ENCODE peak calls at places on chromosome 1, in ten cellular contexts. J is stimulated activated CD8-positive, alpha-beta memory T cell treated with anti-CD3 and anti-CD28 coated beads, Interleukin-4, amount 100 ng/mL, for 1 hour; I is Caco-2; D is germinal center; O is midbrain; E is stimulated activated CD4-positive, alpha-beta T cell treated with anti-CD3 and anti-CD28 coated beads, Interleukin-4, amount 100 ng/mL, for 4 hours; Y is SK-MEL-5; N is NCI-H1105 treated with DMSO at 0.1 percent for 48 hours; R is T-helper 2 cell; P is mesenteric fat pad. K is an unnamed sample.

GRCh38 chr1:15153184-15153841 is at the start of gene TMEM51:
- DNase-seq in J (no peak), I (peak; percentile 74), D (no peak), O (no peak), E (no peak), Y (peak; percentile 65), N (peak; percentile 75), R (peak; percentile 12), P (peak; percentile 91), K (peak; percentile 85)

GRCh38 chr1:156276966-156277381 is 5.7 kb downstream of the SMG5 start:
- DNase-seq in J (no peak), I (peak; percentile 59), D (no peak), O (no peak), E (no peak), Y (no peak), N (no peak), R (no peak), P (no peak), K (no peak)

GRCh38 chr1:169312084-169312954 is 55.3 kb downstream of the NME7 start:
- DNase-seq in J (peak; percentile 12), I (no peak), D (no peak), O (no peak), E (peak; percentile 32), Y (peak; percentile 80), N (no peak), R (peak; percentile 95), P (no peak), K (no peak)

GRCh38 chr1:7646981-7647901 is 123.9 kb upstream of the VAMP3 start:
- DNase-seq in J (peak; percentile 48), I (peak; percentile 56), D (peak; percentile 84), O (peak; percentile 79), E (peak; percentile 45), Y (peak; percentile 44), N (peak; percentile 65), R (peak; percentile 40), P (peak; percentile 93), K (peak; percentile 62)

GRCh38 chr1:100134872-100135271 is 1.9 kb downstream of the TRMT13 start:
- DNase-seq in J (no peak), I (no peak), D (no peak), O (no peak), E (no peak), Y (peak; percentile 63), N (no peak), R (peak; percentile 15), P (no peak), K (no peak)

GRCh38 chr1:165763442-165763841 is 5.2 kb downstream of the TMCO1 start:
- DNase-seq in J (no peak), I (no peak), D (no peak), O (no peak), E (no peak), Y (no peak), N (no peak), R (peak; percentile 68), P (no peak), K (no peak)

GRCh38 chr1:239091537-239091936 is 294.8 kb upstream of the CHRM3 start:
- DNase-seq in J (no peak), I (no peak), D (no peak), O (no peak), E (no peak), Y (no peak), N (no peak), R (no peak), P (no peak), K (no peak)

GRCh38 chr1:169795687-169796086 is 980 bp upstream of the METTL18 start:
- DNase-seq in J (no peak), I (no peak), D (peak; percentile 18), O (no peak), E (no peak), Y (no peak), N (no peak), R (peak; percentile 78), P (no peak), K (no peak)

GRCh38 chr1:40391688-40392145 is 18.2 kb downstream of the SMAP2 start:
- DNase-seq in J (no peak), I (no peak), D (peak; percentile 54), O (no peak), E (no peak), Y (no peak), N (peak; percentile 49), R (no peak), P (no peak), K (peak; percentile 84)